ENCODE peak calls at places on chromosome 1, in seven cellular contexts. S is thoracic aorta, U is fibroblast of lung, G is PC-3, R is IMR-90, I is breast epithelium, K is right lobe of liver. F is an unnamed sample.

GRCh38 chr1:188350104-188350503 is 1521.4 kb downstream of the PLA2G4A start:
- DNase-seq in S (no peak), U (no peak), G (no peak), R (no peak), I (no peak), K (no peak), F (no peak)

GRCh38 chr1:238409191-238409846 is 518.6 kb upstream of the ZP4 start:
- DNase-seq in S (no peak), U (peak; percentile 99), G (peak; percentile 54), R (peak; percentile 93), I (no peak), K (no peak), F (no peak)

GRCh38 chr1:96746440-96747223 is 25.0 kb downstream of the PTBP2 start:
- DNase-seq in S (no peak), U (no peak), G (no peak), R (no peak), I (no peak), K (no peak), F (no peak)

GRCh38 chr1:40820251-40820797 is 36.7 kb downstream of the KCNQ4 start:
- DNase-seq in S (no peak), U (no peak), G (no peak), R (no peak), I (no peak), K (peak; percentile 85), F (no peak)

GRCh38 chr1:242523968-242524570 is 428 bp downstream of the PLD5 start:
- DNase-seq in S (no peak), U (peak; percentile 12), G (peak; percentile 33), R (no peak), I (peak; percentile 50), K (no peak), F (peak; percentile 34)

GRCh38 chr1:40919475-40920011 is 57.4 kb upstream of the CITED4 start:
- DNase-seq in S (no peak), U (no peak), G (peak; percentile 14), R (no peak), I (peak; percentile 88), K (peak; percentile 89), F (peak; percentile 88)

GRCh38 chr1:211632117-211632807 is 43.2 kb downstream of the NEK2 start:
- DNase-seq in S (no peak), U (peak; percentile 59), G (no peak), R (no peak), I (no peak), K (peak; percentile 39), F (no peak)

GRCh38 chr1:63330331-63330916 is 8.1 kb downstream of the FOXD3 start:
- DNase-seq in S (no peak), U (no peak), G (no peak), R (no peak), I (no peak), K (no peak), F (no peak)

GRCh38 chr1:119453021-119453420 is 38.1 kb downstream of the HSD3B2 start:
- DNase-seq in S (no peak), U (peak; percentile 86), G (peak; percentile 95), R (peak; percentile 10), I (no peak), K (peak; percentile 61), F (no peak)

GRCh38 chr1:229943148-229943714 is 123.8 kb upstream of the GALNT2 start:
- DNase-seq in S (no peak), U (no peak), G (no peak), R (no peak), I (no peak), K (no peak), F (no peak)

GRCh38 chr1:48777219-48777895 is 666 bp upstream of the BEND5 start:
- DNase-seq in S (no peak), U (no peak), G (peak; percentile 28), R (no peak), I (no peak), K (no peak), F (peak; percentile 30)

GRCh38 chr1:48943393-48943792 is 166.7 kb upstream of the BEND5 start:
- DNase-seq in S (no peak), U (peak; percentile 85), G (no peak), R (no peak), I (no peak), K (no peak), F (no peak)

GRCh38 chr1:154320882-154321608 is at the start of gene AQP10:
- DNase-seq in S (no peak), U (peak; percentile 38), G (no peak), R (peak; percentile 38), I (no peak), K (no peak), F (peak; percentile 40)

GRCh38 chr1:32125313-32125712 is 17.5 kb downstream of the KPNA6 start:
- DNase-seq in S (no peak), U (no peak), G (no peak), R (no peak), I (no peak), K (no peak), F (no peak)

GRCh38 chr1:25767437-25767770 is 32.6 kb upstream of the SELENON start:
- DNase-seq in S (no peak), U (no peak), G (no peak), R (no peak), I (no peak), K (no peak), F (no peak)

GRCh38 chr1:39104158-39105060 is 78.3 kb downstream of the NDUFS5 start:
- DNase-seq in S (no peak), U (no peak), G (peak; percentile 35), R (no peak), I (no peak), K (peak; percentile 59), F (peak; percentile 38)

GRCh38 chr1:10727703-10728348 is 68.6 kb downstream of the CASZ1 start:
- DNase-seq in S (no peak), U (no peak), G (no peak), R (no peak), I (no peak), K (no peak), F (peak; percentile 59)

GRCh38 chr1:156440689-156441437 is 59.7 kb downstream of the MEF2D start:
- DNase-seq in S (no peak), U (no peak), G (no peak), R (no peak), I (no peak), K (no peak), F (no peak)

GRCh38 chr1:89594096-89594740 is 38.7 kb upstream of the LRRC8C start:
- DNase-seq in S (no peak), U (peak; percentile 20), G (no peak), R (peak; percentile 36), I (no peak), K (no peak), F (no peak)

GRCh38 chr1:3930696-3931309 is 30.7 kb upstream of the C1orf174 start:
- DNase-seq in S (no peak), U (no peak), G (no peak), R (no peak), I (no peak), K (peak; percentile 19), F (no peak)

DNA sequence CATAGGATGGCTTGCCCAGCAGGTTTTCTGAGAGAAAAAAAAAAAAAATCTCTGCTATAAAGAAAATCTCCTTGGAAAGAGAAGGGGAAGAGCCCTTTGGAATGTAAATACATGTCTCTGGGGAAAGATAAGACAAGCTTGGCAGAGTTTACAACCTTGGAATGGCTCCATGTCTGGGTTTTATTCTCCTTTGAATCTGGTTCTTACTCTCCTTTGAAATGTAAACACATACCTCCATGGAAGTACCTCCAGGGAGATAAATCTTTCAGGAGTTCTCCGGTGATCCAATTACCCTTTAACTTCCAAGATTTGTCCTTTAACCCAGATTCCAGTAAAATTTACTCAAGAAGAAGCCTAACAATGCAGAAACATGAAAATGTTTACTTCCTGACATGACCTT is 45.0 kb upstream of the DNAH14 start:
- DNase-seq in S (no peak), U (peak; percentile 61), G (peak; percentile 18), R (peak; percentile 33), I (no peak), K (no peak), F (no peak)
- H3K4me1 ChIP-seq in S (no peaks in the 10 kb centered on the region), U (no peaks in the 10 kb centered on the region), G (peaks cover 4% of the 10 kb centered on the region), R (no peaks in the 10 kb centered on the region), I (no peaks in the 10 kb centered on the region), K (peaks cover 27% of the 10 kb centered on the region), F (peaks cover 8% of the 10 kb centered on the region)

GRCh38 chr1:20184481-20184900 is 1.4 kb upstream of the UBXN10 start:
- DNase-seq in S (no peak), U (no peak), G (no peak), R (no peak), I (no peak), K (no peak), F (no peak)

GRCh38 chr1:20187813-20188454 is 1.6 kb upstream of the PLA2G2C start:
- DNase-seq in S (no peak), U (no peak), G (no peak), R (no peak), I (no peak), K (peak; percentile 11), F (no peak)

GRCh38 chr1:20187103-20187812 is 940 bp upstream of the PLA2G2C start:
- DNase-seq in S (no peak), U (no peak), G (peak; percentile 72), R (no peak), I (peak; percentile 79), K (peak; percentile 74), F (no peak)

GRCh38 chr1:20184997-20185833 is 681 bp upstream of the UBXN10 start:
- DNase-seq in S (no peak), U (no peak), G (no peak), R (no peak), I (no peak), K (no peak), F (no peak)

GRCh38 chr1:20185834-20186782 is at the start of the genes PLA2G2C and UBXN10:
- DNase-seq in S (no peak), U (no peak), G (no peak), R (no peak), I (peak; percentile 67), K (peak; percentile 82), F (peak; percentile 32)
- H3K27me3 ChIP-seq in S (no peaks in the 10 kb centered on the region), U (peaks cover 28% of the 10 kb centered on the region), G (no peaks in the 10 kb centered on the region), R (peaks cover 62% of the 10 kb centered on the region), I (no peaks in the 10 kb centered on the region), K (no peaks in the 10 kb centered on the region), F (no peaks in the 10 kb centered on the region)

GRCh38 chr1:152582647-152583046 is 2.3 kb upstream of the LCE3D start:
- DNase-seq in S (no peak), U (no peak), G (peak; percentile 22), R (peak; percentile 0), I (no peak), K (no peak), F (no peak)

GRCh38 chr1:152580433-152580832 is at the start of gene LCE3D:
- DNase-seq in S (no peak), U (no peak), G (peak; percentile 0), R (peak; percentile 0), I (no peak), K (no peak), F (no peak)

GRCh38 chr1:152585586-152585985 is 5.3 kb upstream of the LCE3D start:
- DNase-seq in S (no peak), U (no peak), G (no peak), R (no peak), I (no peak), K (no peak), F (no peak)
- TF ChIP-seq CTCF in S (no peak), U (no peak), G (no peak), R (no peak), I (no peak), K (no peak), F (no peak)

DNA sequence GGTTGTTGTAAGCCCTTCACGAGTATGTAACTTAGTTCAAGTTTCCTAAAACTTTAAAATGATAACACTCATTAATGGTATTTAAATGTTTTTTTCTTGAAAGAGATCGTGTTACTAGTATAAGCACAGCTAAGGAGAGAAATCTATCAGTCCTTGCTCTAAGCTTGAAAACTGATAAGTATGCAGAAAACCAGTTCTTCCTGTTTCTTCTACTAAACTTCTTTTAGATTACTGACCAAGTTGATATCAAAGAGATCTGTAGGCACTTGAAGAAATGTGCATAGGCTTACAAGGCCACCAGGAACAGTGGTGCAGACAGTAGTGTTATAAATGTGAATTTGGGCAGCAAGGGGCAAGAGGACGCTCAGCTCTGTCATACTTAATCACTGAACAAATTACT is 3.9 kb downstream of the EFCAB14 start:
- DNase-seq in S (no peak), U (no peak), G (no peak), R (no peak), I (no peak), K (no peak), F (no peak)
- H3K4me1 ChIP-seq in S (peaks cover 20% of the 10 kb centered on the region), U (peaks cover 3% of the 10 kb centered on the region), G (peaks cover 25% of the 10 kb centered on the region), R (peaks cover 10% of the 10 kb centered on the region), I (peaks cover 4% of the 10 kb centered on the region), K (peaks cover 19% of the 10 kb centered on the region), F (peaks cover 52% of the 10 kb centered on the region)

F was measured in body of pancreas.